ENCODE peak calls at places on chromosomes 5 and 9, in five cellular contexts. D, U, P, E and B are unnamed samples. For H3K4me1, the result is how much of the 10 kb centered on the place peaks cover.

GRCh38 chr5:134490925-134491271 is 34.6 kb upstream of the JADE2 start:
- DNase-seq in D (no peak), U (no peak), P (no peak), E (no peak), B (no peak)

GRCh38 chr9:3490957-3491356 is 34.8 kb downstream of the RFX3 start:
- DNase-seq in D (no peak), U (no peak), P (no peak), E (no peak), B (no peak)

GRCh38 chr5:37448941-37449340 is 69.8 kb downstream of the WDR70 start:
- DNase-seq in D (no peak), U (no peak), P (no peak), E (no peak), B (no peak)

GRCh38 chr5:122076669-122077450 is 1.2 kb downstream of the LOX start:
- DNase-seq in D (peak), U (peak), P (no peak), E (peak), B (peak)

GRCh38 chr9:22374021-22374420 is 72.6 kb upstream of the DMRTA1 start:
- DNase-seq in D (no peak), U (no peak), P (no peak), E (no peak), B (no peak)

GRCh38 chr9:136854113-136854841 is 2.1 kb downstream of the MAMDC4 start:
- DNase-seq in D (no peak), U (peak), P (no peak), E (no peak), B (peak)

GRCh38 chr5:95281211-95281610 is 3.7 kb downstream of the MCTP1 start:
- DNase-seq in D (no peak), U (no peak), P (peak), E (no peak), B (peak)

GRCh38 chr5:156680845-156681244 is 169.2 kb upstream of the PPP1R2B start:
- DNase-seq in D (no peak), U (no peak), P (no peak), E (no peak), B (no peak)

GRCh38 chr5:135705941-135706340 is 127.2 kb upstream of the CXCL14 start:
- DNase-seq in D (no peak), U (no peak), P (no peak), E (no peak), B (no peak)

GRCh38 chr9:7298123-7298522 is 501.5 kb downstream of the DMAC1 start:
- DNase-seq in D (no peak), U (no peak), P (no peak), E (no peak), B (no peak)

GRCh38 chr5:140857987-140858240 is 2.2 kb downstream of the PCDHA10 start:
- DNase-seq in D (no peak), U (no peak), P (no peak), E (no peak), B (no peak)

GRCh38 chr9:19922476-19923118 is 133.8 kb upstream of the SLC24A2 start:
- DNase-seq in D (no peak), U (peak), P (peak), E (peak), B (no peak)

GRCh38 chr5:170643591-170643990 is 139.8 kb downstream of the KCNIP1 start:
- DNase-seq in D (no peak), U (no peak), P (no peak), E (no peak), B (no peak)

GRCh38 chr5:69450116-69450515 is 35.2 kb downstream of the MARVELD2 start:
- DNase-seq in D (no peak), U (no peak), P (peak), E (no peak), B (no peak)

GRCh38 chr9:108761530-108762347 is 94.0 kb downstream of the ACTL7B start:
- DNase-seq in D (no peak), U (peak), P (peak), E (peak), B (peak)

GRCh38 chr5:140251527-140251973 is 51.4 kb downstream of the PFDN1 start:
- DNase-seq in D (no peak), U (no peak), P (peak), E (no peak), B (no peak)

GRCh38 chr5:172146748-172147092 is 41.3 kb downstream of the STK10 start:
- DNase-seq in D (no peak), U (no peak), P (no peak), E (no peak), B (no peak)

GRCh38 chr5:180201051-180201987 is 7.7 kb downstream of the RASGEF1C start:
- DNase-seq in D (no peak), U (no peak), P (peak), E (no peak), B (peak)

GRCh38 chr9:132412089-132412488 is 2.1 kb downstream of the CFAP77 start:
- DNase-seq in D (no peak), U (no peak), P (peak), E (no peak), B (peak)

GRCh38 chr5:15794117-15794985 is 294.4 kb downstream of the FBXL7 start:
- DNase-seq in D (no peak), U (no peak), P (no peak), E (no peak), B (no peak)

GRCh38 chr5:15796557-15796956 is 296.6 kb downstream of the FBXL7 start:
- DNase-seq in D (no peak), U (no peak), P (no peak), E (no peak), B (no peak)

GRCh38 chr9:127991757-127992274 is 11.0 kb upstream of the EEIG1 start:
- DNase-seq in D (no peak), U (no peak), P (no peak), E (no peak), B (no peak)

GRCh38 chr5:17436766-17437221 is 61.2 kb upstream of the TAF11L2 start:
- DNase-seq in D (no peak), U (no peak), P (no peak), E (no peak), B (no peak)

GRCh38 chr5:72212171-72212570 is 104.9 kb downstream of the MAP1B start:
- DNase-seq in D (no peak), U (no peak), P (no peak), E (no peak), B (no peak)

GRCh38 chr5:101943784-101944183 is 352.3 kb downstream of the SLCO4C1 start:
- DNase-seq in D (no peak), U (no peak), P (no peak), E (no peak), B (no peak)

GRCh38 chr9:35313911-35314310 is 152.1 kb downstream of the UNC13B start:
- DNase-seq in D (no peak), U (no peak), P (no peak), E (no peak), B (no peak)

GRCh38 chr5:10315824-10316509 is 8.3 kb upstream of the CMBL start:
- DNase-seq in D (no peak), U (no peak), P (no peak), E (peak), B (no peak)

GRCh38 chr9:126781186-126781585 is 23.7 kb upstream of the ZBTB43 start:
- DNase-seq in D (no peak), U (no peak), P (no peak), E (no peak), B (no peak)

GRCh38 chr5:161625673-161626072 is 59.8 kb upstream of the GABRA6 start:
- DNase-seq in D (no peak), U (no peak), P (no peak), E (no peak), B (no peak)
- TF ChIP-seq CTCF in D (no peak), U (no peak), P (no peak), E (no peak), B (no peak)

GRCh38 chr5:321233-321725 is at the start of gene AHRR:
- DNase-seq in D (peak), U (peak), P (no peak), E (peak), B (peak)
- H3K4me3 ChIP-seq in D (peak), U (no peak), P (peak), E (peak), B (peak)

GRCh38 chr5:132102101-132102701 is 28.6 kb downstream of the CSF2 start:
- DNase-seq in D (no peak), U (no peak), P (no peak), E (no peak), B (no peak)
- H3K4me1 ChIP-seq in D (under half), U (under half), P (under half), E (under half), B (under half)

DNA sequence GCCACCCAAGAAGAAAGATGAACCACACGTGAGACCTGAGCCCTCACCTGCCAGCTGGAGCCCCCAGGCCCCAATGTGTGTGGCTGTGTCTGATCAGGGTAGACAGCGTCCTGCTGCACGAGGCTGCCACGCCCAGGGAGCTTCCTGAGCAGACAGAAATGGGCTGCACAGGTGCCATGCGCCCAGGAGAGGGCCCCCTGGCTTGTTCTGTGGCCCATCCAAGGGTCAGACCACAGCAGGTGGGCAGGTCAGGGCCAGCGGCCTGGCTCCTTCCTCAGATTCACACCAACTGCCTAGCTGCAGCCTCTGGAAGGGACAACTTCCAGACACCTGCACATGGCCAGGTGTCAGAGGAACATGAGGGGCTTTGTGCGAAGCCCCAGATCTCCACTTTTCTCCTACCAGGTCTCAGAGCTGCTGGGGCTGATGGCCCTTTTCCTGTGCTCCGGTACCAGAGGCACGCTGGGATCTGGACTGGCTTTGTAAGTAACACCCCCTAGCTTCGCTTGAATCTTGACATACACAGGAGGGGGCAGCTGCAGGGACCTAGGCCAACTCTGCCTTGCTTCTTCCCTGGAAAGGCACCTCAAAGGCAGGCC is 10.8 kb downstream of the SARDH start:
- DNase-seq in D (no peak), U (no peak), P (no peak), E (peak), B (peak)
- TF ChIP-seq CTCF in D (no peak), U (no peak), P (peak), E (no peak), B (no peak)

GRCh38 chr5:150642567-150642927 is 2.1 kb downstream of the SYNPO start:
- DNase-seq in D (peak), U (peak), P (peak), E (peak), B (no peak)
- H3K4me3 ChIP-seq in D (peak), U (peak), P (peak), E (no peak), B (no peak)

DNA sequence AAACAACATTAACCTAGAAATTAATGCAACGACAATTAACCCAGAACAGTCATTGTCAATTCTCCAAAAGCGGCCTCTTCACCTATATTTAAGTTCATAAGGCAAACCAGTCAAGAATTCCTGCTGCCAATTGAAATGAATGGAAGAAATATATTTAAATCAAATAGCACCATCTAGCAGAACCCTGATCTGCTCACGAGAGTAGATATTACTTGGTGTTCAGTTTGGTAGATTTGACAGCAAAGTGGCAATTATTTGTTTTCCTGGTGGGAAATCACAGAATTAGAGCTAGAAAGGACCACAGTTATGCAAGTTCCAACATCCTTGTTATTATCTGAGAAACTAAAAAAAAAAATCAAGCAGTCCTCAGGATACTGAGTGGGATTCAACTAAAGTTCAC is 2.3 kb downstream of the SSBP2 start:
- DNase-seq in D (no peak), U (no peak), P (no peak), E (no peak), B (no peak)
- H3K4me1 ChIP-seq in D (under half), U (under half), P (under half), E (under half), B (under half)

DNA sequence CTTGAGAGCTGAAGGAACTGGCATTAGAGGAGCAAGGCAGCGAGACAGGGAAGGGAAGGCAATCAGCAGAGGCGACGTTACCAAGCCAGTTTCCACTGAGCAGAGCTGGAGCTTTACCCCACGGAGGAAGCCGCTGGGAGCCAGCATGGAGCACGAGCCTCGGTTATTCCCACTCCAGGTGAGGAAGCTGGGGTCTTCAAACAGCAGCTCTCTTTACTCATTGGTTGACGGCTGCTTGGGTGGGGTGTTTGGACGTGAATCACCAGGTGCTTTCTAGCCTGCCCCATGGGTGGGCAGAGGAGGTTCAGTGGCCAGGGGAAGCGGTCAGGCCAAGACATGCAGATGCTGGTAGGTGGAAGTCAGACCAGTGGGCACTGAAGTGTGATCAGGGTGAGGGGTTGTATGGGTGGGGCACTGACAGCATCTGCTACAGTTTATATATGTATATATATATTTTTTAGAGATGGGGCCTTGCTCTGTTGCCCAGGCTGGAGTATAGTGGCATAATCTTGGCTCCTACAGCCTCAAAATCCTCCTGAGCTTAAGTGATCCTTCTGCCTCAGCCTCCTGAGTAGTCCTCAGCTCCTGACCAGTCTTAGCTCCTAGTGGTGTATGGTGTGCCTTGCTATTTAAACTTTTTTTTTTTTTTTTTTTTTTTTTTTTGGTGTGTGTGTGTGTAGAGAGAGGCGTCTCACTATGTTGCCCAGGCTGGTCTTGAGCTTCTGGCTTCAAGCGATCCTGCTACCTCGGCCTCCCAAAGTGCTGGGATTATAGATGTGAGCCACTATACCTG is 12.4 kb downstream of the SNX30 start:
- DNase-seq in D (no peak), U (no peak), P (no peak), E (no peak), B (no peak)
- TF ChIP-seq CTCF in D (no peak), U (no peak), P (no peak), E (no peak), B (no peak)